ENCODE peak calls at places on chromosomes 7 and 10, in seven cellular contexts. J, C, N, Q, R, G and T are unnamed samples.

GRCh38 chr10:58994226-58995057 is 182.0 kb upstream of the PHYHIPL start:
- DNase-seq in J (peak), C (no peak), N (no peak), Q (no peak), R (no peak), G (no peak), T (no peak)

GRCh38 chr7:22238354-22239311 is 118.3 kb downstream of the RAPGEF5 start:
- DNase-seq in J (peak), C (no peak), N (no peak), Q (no peak), R (peak), G (no peak), T (no peak)

GRCh38 chr7:46784746-46785145 is 797.2 kb downstream of the TNS3 start:
- DNase-seq in J (peak), C (no peak), N (no peak), Q (no peak), R (peak), G (peak), T (no peak)

GRCh38 chr10:127889605-127890195 is 3.0 kb downstream of the CLRN3 start:
- DNase-seq in J (peak), C (no peak), N (no peak), Q (no peak), R (peak), G (peak), T (no peak)

GRCh38 chr7:506921-507622 is 12.6 kb downstream of the PDGFA start:
- DNase-seq in J (no peak), C (no peak), N (no peak), Q (peak), R (no peak), G (no peak), T (peak)

GRCh38 chr10:57919864-57920263 is 347.8 kb downstream of the IPMK start:
- DNase-seq in J (no peak), C (no peak), N (no peak), Q (no peak), R (no peak), G (no peak), T (no peak)

GRCh38 chr10:132449051-132449825 is 52.2 kb downstream of the PWWP2B start:
- DNase-seq in J (peak), C (peak), N (no peak), Q (peak), R (no peak), G (no peak), T (peak)

GRCh38 chr10:99533496-99534455 is 1.0 kb downstream of the NKX2-3 start:
- DNase-seq in J (no peak), C (no peak), N (no peak), Q (no peak), R (no peak), G (no peak), T (peak)

GRCh38 chr7:2711895-2712675 is 24.1 kb downstream of the AMZ1 start:
- DNase-seq in J (no peak), C (no peak), N (no peak), Q (no peak), R (no peak), G (no peak), T (peak)

GRCh38 chr7:31099451-31100444 is 47.6 kb downstream of the ADCYAP1R1 start:
- DNase-seq in J (no peak), C (no peak), N (no peak), Q (peak), R (no peak), G (no peak), T (peak)

GRCh38 chr7:70710011-70710480 is 421.9 kb upstream of the GALNT17 start:
- DNase-seq in J (peak), C (no peak), N (peak), Q (no peak), R (peak), G (peak), T (no peak)

GRCh38 chr7:66871076-66871475 is 49.9 kb upstream of the TMEM248 start:
- DNase-seq in J (peak), C (no peak), N (no peak), Q (no peak), R (no peak), G (peak), T (no peak)

GRCh38 chr10:33291053-33291592 is 43.3 kb downstream of the NRP1 start:
- DNase-seq in J (peak), C (no peak), N (no peak), Q (no peak), R (peak), G (peak), T (no peak)

GRCh38 chr10:102225646-102226541 is at the start of gene ELOVL3:
- DNase-seq in J (peak), C (peak), N (peak), Q (peak), R (peak), G (peak), T (peak)

GRCh38 chr7:108529341-108529740 is 3.4 kb upstream of the PNPLA8 start:
- DNase-seq in J (no peak), C (no peak), N (no peak), Q (no peak), R (no peak), G (no peak), T (no peak)

GRCh38 chr7:74203157-74203556 is 6.6 kb upstream of the LAT2 start:
- DNase-seq in J (peak), C (no peak), N (peak), Q (no peak), R (peak), G (peak), T (peak)

DNA sequence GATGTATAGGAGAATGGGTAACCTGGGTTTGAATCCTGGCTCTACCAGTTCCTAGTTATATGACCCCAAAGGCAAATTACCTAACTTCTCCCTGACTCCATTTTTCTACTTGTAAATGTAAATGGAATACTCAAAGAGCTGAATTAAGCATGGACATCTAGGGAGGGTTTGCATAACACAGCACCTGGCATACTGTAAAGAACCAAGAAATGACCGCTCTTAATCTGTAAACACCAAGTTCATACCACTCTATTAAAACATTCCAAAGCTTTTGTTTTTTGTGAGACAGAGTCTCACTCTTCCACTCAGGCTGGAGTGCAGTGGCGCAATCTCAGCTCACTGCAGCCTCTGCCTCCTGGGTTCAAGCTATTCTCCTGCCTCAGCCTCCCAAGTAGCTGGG is 19.6 kb downstream of the MPP7 start:
- DNase-seq in J (no peak), C (no peak), N (no peak), Q (no peak), R (no peak), G (no peak), T (no peak)
- H3K4me3 ChIP-seq in J (no peak), C (no peak), N (no peak), Q (no peak), R (no peak), G (no peak), T (no peak)

GRCh38 chr7:139915864-139916716 is 87.0 kb downstream of the TBXAS1 start:
- DNase-seq in J (peak), C (peak), N (peak), Q (no peak), R (peak), G (peak), T (no peak)
- H3K4me3 ChIP-seq in J (no peak), C (no peak), N (peak), Q (no peak), R (no peak), G (no peak), T (no peak)

GRCh38 chr7:130943336-130943901 is 209.4 kb upstream of the KLF14 start:
- DNase-seq in J (peak), C (no peak), N (no peak), Q (no peak), R (peak), G (peak), T (no peak)
- H3K4me3 ChIP-seq in J (peak), C (no peak), N (peak), Q (peak), R (peak), G (no peak), T (peak)

DNA sequence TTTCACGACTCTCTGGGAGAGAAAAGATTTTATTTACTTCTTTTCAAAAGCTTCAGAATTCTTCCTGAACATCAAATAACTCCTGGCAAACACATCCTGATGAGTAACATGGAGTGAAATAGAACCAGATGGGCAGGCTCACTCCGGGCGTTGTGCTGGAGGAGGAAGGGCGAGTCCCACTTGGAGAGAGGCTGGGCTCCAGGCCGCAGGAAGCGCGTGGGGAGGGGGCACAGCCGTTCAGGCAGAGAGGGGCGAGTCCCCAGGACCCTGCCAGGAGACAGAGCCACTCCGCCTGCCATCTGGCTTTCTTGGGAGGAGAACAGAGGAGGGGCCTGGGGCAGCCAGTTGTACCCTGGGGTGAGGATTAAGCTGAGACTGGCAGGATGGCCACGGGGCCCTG is 265.9 kb upstream of the ZMIZ1 start:
- DNase-seq in J (peak), C (no peak), N (no peak), Q (no peak), R (peak), G (peak), T (no peak)
- H3K4me3 ChIP-seq in J (no peak), C (no peak), N (no peak), Q (no peak), R (no peak), G (no peak), T (no peak)

GRCh38 chr10:124221356-124222297 is 128.2 kb upstream of the CHST15 start:
- DNase-seq in J (peak), C (no peak), N (peak), Q (no peak), R (peak), G (peak), T (no peak)

GRCh38 chr10:124223001-124223710 is 129.8 kb upstream of the CHST15 start:
- DNase-seq in J (no peak), C (no peak), N (no peak), Q (no peak), R (no peak), G (no peak), T (no peak)

GRCh38 chr10:124220971-124221355 is 127.6 kb upstream of the CHST15 start:
- DNase-seq in J (no peak), C (no peak), N (no peak), Q (no peak), R (no peak), G (no peak), T (no peak)

GRCh38 chr10:124223711-124224085 is 130.3 kb upstream of the CHST15 start:
- DNase-seq in J (no peak), C (no peak), N (no peak), Q (no peak), R (no peak), G (no peak), T (no peak)

GRCh38 chr10:124222298-124223000 is 129.1 kb upstream of the CHST15 start:
- DNase-seq in J (no peak), C (no peak), N (peak), Q (no peak), R (peak), G (peak), T (no peak)
- H3K4me3 ChIP-seq in J (no peak), C (no peak), N (peak), Q (no peak), R (no peak), G (no peak), T (no peak)

DNA sequence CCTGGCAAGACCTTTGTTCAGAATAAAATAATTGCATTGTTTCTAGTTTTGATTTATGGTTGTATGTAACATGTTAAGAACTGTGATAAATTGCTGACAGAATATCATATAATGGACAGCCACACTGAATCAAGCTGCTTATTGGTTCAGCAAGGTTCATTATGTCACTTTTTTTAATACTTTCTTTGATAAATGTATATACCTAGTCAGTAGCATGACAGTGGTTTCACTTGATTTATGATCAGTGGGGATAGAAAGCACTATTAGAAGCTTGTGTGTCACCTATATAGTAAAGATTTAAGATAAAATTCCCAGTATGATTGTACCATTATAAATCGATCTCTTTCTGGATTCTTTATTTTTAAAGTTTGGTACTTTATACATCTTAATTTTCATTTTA is 4.5 kb downstream of the BUB3 start:
- DNase-seq in J (no peak), C (no peak), N (no peak), Q (no peak), R (no peak), G (no peak), T (no peak)
- H3K4me3 ChIP-seq in J (no peak), C (no peak), N (peak), Q (no peak), R (no peak), G (no peak), T (no peak)

DNA sequence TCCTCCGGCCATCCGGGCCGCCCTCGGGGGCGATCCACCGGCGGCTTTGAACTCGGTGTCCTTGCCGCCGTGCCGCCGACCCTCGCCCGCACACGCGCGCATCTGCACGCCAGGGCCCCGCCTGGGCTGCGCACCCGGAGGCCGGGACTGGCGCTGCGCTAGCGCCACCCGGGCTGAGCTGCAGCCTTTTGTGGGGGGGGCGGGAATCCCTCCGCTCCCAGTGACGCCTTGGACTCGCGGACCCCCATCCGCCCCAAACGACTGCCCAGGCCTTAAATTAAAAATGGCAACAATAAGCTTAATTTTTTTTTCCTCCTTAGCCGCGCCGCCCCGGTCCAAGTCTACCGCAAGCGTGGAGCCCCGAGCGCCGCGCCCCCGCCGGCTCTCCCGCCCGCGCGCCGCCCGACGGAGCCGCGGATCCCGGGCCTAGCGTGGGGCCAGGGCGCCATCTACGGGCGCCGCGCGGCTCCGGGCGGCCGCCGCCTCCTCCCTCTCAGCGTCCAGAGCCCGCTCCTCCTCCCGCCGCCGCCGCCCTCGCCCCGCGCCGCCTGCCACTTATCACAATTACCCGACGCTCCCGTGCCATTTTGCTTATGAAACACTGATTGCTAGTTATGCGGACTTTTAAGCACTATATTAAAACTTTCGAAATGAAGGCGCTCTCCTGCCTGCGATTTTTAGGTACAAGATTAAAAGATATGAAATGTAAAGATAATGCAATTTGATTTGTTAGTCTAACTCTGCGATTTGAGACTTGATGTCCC is 7.5 kb upstream of the EBF3 start:
- DNase-seq in J (peak), C (peak), N (peak), Q (no peak), R (no peak), G (peak), T (peak)
- H3K4me3 ChIP-seq in J (no peak), C (peak), N (no peak), Q (no peak), R (no peak), G (peak), T (peak)

GRCh38 chr7:36677769-36678435 is 46.4 kb downstream of the AOAH start:
- DNase-seq in J (no peak), C (no peak), N (no peak), Q (no peak), R (no peak), G (no peak), T (no peak)
- H3K4me3 ChIP-seq in J (no peak), C (no peak), N (no peak), Q (no peak), R (no peak), G (no peak), T (no peak)

GRCh38 chr10:660413-660979 is 29.0 kb downstream of the DIP2C start:
- DNase-seq in J (no peak), C (no peak), N (no peak), Q (no peak), R (no peak), G (no peak), T (no peak)
- H3K4me3 ChIP-seq in J (no peak), C (no peak), N (no peak), Q (no peak), R (no peak), G (no peak), T (no peak)